ENCODE peak calls at places on chromosomes 11 and 22, in five cellular contexts. V is activated naive CD4-positive, alpha-beta T cell; B is HFFc6; Y is NCI-H1092 treated with DMSO at 0.1 percent for 48 hours; F is GM12892. A is an unnamed sample.
A peak's percentile ranks its signal among the peaks of the same experiment; 100 is the strongest.

GRCh38 chr22:40385041-40385782 is 14.8 kb downstream of the SGSM3 start:
- DNase-seq in V (no peak), B (no peak), Y (no peak), F (no peak), A (no peak)

GRCh38 chr11:12692238-12693074 is 18.2 kb downstream of the TEAD1 start:
- DNase-seq in V (no peak), B (peak; percentile 84), Y (peak; percentile 76), F (no peak), A (peak; percentile 93)

GRCh38 chr22:23236440-23237139 is 56.3 kb downstream of the BCR start:
- DNase-seq in V (no peak), B (no peak), Y (no peak), F (no peak), A (no peak)

GRCh38 chr11:84524422-84525051 is 1102.6 kb downstream of the DLG2 start:
- DNase-seq in V (no peak), B (peak; percentile 4), Y (no peak), F (no peak), A (no peak)

GRCh38 chr22:45009881-45010531 is at the start of gene PHF21B:
- DNase-seq in V (no peak), B (no peak), Y (no peak), F (no peak), A (peak; percentile 77)

GRCh38 chr11:130312046-130312445 is 2.7 kb downstream of the ZBTB44 start:
- DNase-seq in V (no peak), B (no peak), Y (no peak), F (no peak), A (no peak)

GRCh38 chr11:13837286-13837685 is 125.2 kb upstream of the SPON1 start:
- DNase-seq in V (no peak), B (no peak), Y (no peak), F (no peak), A (no peak)

GRCh38 chr22:36587289-36588154 is 58.6 kb upstream of the EIF3D start:
- DNase-seq in V (no peak), B (peak; percentile 55), Y (no peak), F (no peak), A (no peak)

GRCh38 chr22:39021552-39022250 is 774 bp downstream of the APOBEC3D start:
- DNase-seq in V (no peak), B (no peak), Y (no peak), F (no peak), A (no peak)

GRCh38 chr11:77789731-77790476 is 30.6 kb downstream of the RSF1 start:
- DNase-seq in V (no peak), B (no peak), Y (no peak), F (no peak), A (no peak)

GRCh38 chr11:128029219-128029722 is 558.1 kb downstream of the ETS1 start:
- DNase-seq in V (no peak), B (no peak), Y (no peak), F (no peak), A (no peak)

GRCh38 chr11:118198370-118198769 is 21.9 kb upstream of the SCN2B start:
- DNase-seq in V (peak; percentile 63), B (peak; percentile 36), Y (peak; percentile 50), F (peak; percentile 54), A (peak; percentile 85)

GRCh38 chr11:9982127-9982795 is 311.8 kb downstream of the SBF2 start:
- DNase-seq in V (no peak), B (peak; percentile 30), Y (no peak), F (no peak), A (no peak)

GRCh38 chr22:18071968-18072310 is 5.9 kb upstream of the PEX26 start:
- DNase-seq in V (no peak), B (no peak), Y (no peak), F (no peak), A (no peak)

GRCh38 chr11:16613401-16614381 is 124.8 kb upstream of the C11orf58 start:
- DNase-seq in V (no peak), B (peak; percentile 72), Y (peak; percentile 85), F (peak; percentile 75), A (peak; percentile 94)

A was measured in sciatic nerve.